ENCODE peak calls at places on chromosomes 6 and 20, in seven cellular contexts. L is right lobe of liver, Y is body of pancreas, J is NB4, F is endothelial cell of umbilical vein, P is spleen, U is HCT116. T is an unnamed sample.

GRCh38 chr6:137093183-137094069 is 48.7 kb upstream of the IL20RA start:
- DNase-seq in L (no peak), Y (no peak), J (peak), F (no peak), P (no peak), U (no peak), T (no peak)

GRCh38 chr20:48025661-48026060 is 240.4 kb upstream of the SULF2 start:
- DNase-seq in L (no peak), Y (no peak), J (no peak), F (no peak), P (no peak), U (no peak), T (no peak)

GRCh38 chr6:43334466-43335095 is 26.0 kb upstream of the CRIP3 start:
- DNase-seq in L (no peak), Y (no peak), J (peak), F (peak), P (no peak), U (peak), T (no peak)

GRCh38 chr20:32792316-32792715 is 27.4 kb upstream of the MAPRE1 start:
- DNase-seq in L (no peak), Y (no peak), J (peak), F (no peak), P (no peak), U (no peak), T (no peak)

GRCh38 chr6:165804331-165805066 is 141.5 kb upstream of the PDE10A start:
- DNase-seq in L (no peak), Y (no peak), J (no peak), F (peak), P (no peak), U (no peak), T (peak)

GRCh38 chr6:712805-713204 is 19.9 kb upstream of the EXOC2 start:
- DNase-seq in L (no peak), Y (peak), J (no peak), F (no peak), P (no peak), U (no peak), T (no peak)

GRCh38 chr6:28000351-28001045 is 43.5 kb downstream of the OR2B6 start:
- DNase-seq in L (no peak), Y (no peak), J (no peak), F (no peak), P (no peak), U (no peak), T (no peak)

GRCh38 chr6:16985484-16986284 is 116.2 kb upstream of the STMND1 start:
- DNase-seq in L (peak), Y (no peak), J (peak), F (no peak), P (no peak), U (no peak), T (no peak)

GRCh38 chr6:147201885-147202515 is 2.2 kb upstream of the STXBP5 start:
- DNase-seq in L (no peak), Y (no peak), J (peak), F (no peak), P (no peak), U (no peak), T (no peak)

GRCh38 chr6:159966339-159966738 is 2.5 kb upstream of the IGF2R start:
- DNase-seq in L (no peak), Y (no peak), J (peak), F (no peak), P (no peak), U (no peak), T (no peak)

GRCh38 chr20:12067686-12068085 is 150.0 kb downstream of the BTBD3 start:
- DNase-seq in L (no peak), Y (no peak), J (no peak), F (no peak), P (no peak), U (no peak), T (no peak)

GRCh38 chr6:43275782-43276179 is 22.3 kb upstream of the SLC22A7 start:
- DNase-seq in L (no peak), Y (no peak), J (no peak), F (no peak), P (no peak), U (no peak), T (no peak)

GRCh38 chr6:21850682-21851081 is 257.1 kb downstream of the SOX4 start:
- DNase-seq in L (no peak), Y (no peak), J (no peak), F (no peak), P (no peak), U (no peak), T (no peak)

GRCh38 chr6:7541175-7542064 is at the start of gene DSP:
- DNase-seq in L (peak), Y (peak), J (peak), F (peak), P (peak), U (peak), T (peak)
- TF ChIP-seq POLR2A in L (peak), Y (peak), J (no peak), F (no peak), P (no peak), U (peak), T (no peak)

DNA sequence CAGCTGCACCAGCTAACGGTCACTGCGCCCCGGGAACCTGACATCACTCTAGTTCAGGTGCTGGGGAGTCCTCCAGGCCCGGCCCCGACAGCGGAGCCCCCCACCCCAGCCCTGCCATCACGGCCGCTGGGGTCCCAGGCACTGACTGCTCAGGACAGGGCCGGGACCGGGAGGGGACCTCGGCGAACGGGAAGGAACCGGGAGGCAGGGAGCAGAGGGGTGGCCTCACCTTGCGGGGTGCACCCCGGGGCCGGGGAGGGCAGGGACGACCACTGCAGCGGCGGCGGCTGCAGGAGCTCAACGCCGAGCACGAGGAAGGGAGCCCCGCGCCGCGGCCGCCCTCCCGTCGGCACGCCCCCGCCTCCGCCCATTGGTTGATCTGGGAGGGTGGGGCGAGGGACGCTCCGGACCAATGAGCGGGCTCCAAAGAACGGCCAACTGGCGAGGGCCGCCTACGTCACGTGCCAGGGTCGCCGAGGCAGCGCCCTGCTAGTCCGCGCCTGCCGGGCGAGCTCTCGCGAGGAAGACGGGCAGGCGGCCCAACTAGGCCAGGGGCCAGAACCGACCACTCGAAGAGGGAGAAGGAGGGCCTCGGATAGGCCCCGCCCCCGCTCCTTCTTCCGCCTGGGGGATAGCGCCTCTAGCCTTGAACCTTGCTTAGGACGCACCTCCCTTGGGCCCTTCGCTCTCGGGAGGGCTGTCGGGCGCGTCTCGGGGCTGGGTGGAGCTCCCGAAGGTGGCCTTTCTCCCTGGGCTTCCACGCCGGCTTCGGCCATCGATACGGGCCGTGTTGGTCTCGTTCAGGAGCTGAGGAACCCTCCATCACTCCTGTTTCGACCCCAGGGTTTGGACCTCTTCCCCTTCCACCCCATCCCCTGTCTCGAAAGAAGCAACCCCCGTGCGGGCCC is at the start of gene ADISSP:
- DNase-seq in L (peak), Y (peak), J (no peak), F (peak), P (peak), U (peak), T (peak)
- TF ChIP-seq CTCF in L (no peak), Y (no peak), J (peak), F (no peak), P (peak), U (no peak), T (no peak)

GRCh38 chr20:50345712-50346371 is 155.2 kb downstream of the CEBPB start:
- DNase-seq in L (no peak), Y (no peak), J (no peak), F (no peak), P (peak), U (no peak), T (no peak)

GRCh38 chr20:50348118-50348517 is 157.5 kb downstream of the CEBPB start:
- DNase-seq in L (no peak), Y (peak), J (peak), F (no peak), P (peak), U (no peak), T (peak)

GRCh38 chr20:50344232-50345071 is 153.8 kb downstream of the CEBPB start:
- DNase-seq in L (no peak), Y (no peak), J (peak), F (no peak), P (no peak), U (no peak), T (no peak)

GRCh38 chr20:50347568-50347981 is 156.9 kb downstream of the CEBPB start:
- DNase-seq in L (no peak), Y (no peak), J (no peak), F (no peak), P (peak), U (no peak), T (no peak)

DNA sequence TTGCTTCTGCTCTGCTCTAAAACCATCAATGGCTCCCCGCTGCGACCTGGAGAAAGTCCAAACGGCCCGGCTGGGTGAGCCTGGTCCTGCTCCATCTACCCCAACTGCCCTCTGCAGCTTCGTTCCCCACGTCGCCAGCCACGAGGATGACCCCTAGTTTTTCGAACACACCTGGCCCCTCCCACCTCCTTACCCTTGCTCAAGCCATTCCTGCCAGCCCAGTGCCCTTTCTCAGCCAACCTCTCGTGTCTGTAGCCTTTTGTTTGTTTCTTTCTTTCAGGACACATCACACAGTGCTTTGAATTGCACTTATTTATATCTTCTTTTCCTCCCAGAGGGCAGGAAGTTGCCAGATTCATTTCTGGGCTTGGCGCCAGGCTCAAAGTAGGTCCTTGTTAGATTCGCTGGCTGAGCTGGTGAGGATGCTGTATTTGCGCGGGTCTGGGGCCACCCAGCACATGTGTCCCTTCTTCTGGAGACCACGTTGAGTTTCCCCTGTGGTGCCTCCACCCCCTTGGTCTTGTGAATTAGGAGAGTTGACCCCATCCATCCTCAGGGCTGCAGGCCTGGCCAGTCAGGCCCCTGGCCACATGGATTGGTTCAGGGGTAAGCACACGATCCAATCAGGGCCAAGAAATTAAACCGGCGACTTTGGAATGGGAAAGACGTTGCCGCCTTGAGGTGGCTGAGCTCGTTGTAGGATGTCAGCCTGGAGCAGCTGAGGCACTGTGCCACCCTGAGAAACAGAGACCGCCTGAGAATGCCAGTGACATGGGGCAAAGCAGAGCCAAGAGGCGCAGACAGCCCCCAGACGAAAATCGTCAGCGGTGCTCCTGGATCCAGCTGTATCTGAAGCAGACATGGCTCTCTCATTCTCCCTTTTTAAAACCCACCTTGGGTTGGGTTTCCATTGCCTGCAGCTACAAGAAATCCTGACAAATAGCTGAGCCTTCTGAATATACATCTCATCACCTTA is 156.0 kb downstream of the CEBPB start:
- DNase-seq in L (peak), Y (peak), J (no peak), F (peak), P (peak), U (no peak), T (peak)
- H3K4me3 ChIP-seq in L (no peak), Y (no peak), J (no peak), F (no peak), P (peak), U (no peak), T (no peak)

DNA sequence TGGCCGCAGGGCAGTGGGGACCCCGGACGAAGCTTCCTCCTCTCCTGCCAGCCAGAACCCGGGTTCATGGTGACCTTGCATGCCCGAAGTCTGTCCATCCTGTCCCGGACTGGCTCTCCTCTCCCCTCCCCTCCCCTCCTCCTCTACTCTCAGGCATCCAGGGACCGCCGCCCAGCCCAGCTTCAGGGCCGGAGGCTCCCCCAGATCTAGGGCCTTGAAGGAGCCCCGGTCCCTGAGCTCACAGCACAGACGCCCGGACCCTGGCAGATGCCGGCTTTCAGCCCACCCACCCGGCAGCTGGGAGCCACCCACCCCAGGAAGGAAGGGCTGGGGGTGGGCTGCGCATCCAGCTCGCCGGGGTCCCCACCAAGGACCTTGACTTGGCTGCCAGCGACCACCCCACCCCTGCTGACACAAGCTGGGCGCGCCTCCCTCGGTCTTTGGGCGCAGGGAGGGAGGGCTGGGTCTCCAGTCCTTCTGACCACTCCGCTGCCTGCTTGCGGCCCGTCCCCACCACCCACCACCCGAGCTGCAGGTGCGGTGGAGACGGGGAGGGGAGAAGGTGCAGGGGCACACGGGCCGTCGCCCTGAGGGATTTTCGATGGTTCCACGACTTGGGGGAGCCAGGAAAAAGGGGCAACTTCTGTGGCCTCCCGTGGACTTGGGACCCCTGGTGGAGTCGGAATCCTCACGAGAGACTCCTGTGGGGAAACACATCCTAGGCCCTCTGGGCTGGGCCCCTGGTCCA is 5.8 kb upstream of the ABHD16B start:
- DNase-seq in L (no peak), Y (no peak), J (no peak), F (no peak), P (peak), U (no peak), T (no peak)
- TF ChIP-seq POLR2A in L (no peak), Y (no peak), J (no peak), F (no peak), P (no peak), U (no peak), T (no peak)

GRCh38 chr6:51929934-51930574 is 157.4 kb downstream of the PKHD1 start:
- DNase-seq in L (no peak), Y (no peak), J (no peak), F (no peak), P (no peak), U (no peak), T (no peak)
- TF ChIP-seq CTCF in L (no peak), Y (no peak), J (no peak), F (no peak), P (no peak), U (no peak), T (no peak)

DNA sequence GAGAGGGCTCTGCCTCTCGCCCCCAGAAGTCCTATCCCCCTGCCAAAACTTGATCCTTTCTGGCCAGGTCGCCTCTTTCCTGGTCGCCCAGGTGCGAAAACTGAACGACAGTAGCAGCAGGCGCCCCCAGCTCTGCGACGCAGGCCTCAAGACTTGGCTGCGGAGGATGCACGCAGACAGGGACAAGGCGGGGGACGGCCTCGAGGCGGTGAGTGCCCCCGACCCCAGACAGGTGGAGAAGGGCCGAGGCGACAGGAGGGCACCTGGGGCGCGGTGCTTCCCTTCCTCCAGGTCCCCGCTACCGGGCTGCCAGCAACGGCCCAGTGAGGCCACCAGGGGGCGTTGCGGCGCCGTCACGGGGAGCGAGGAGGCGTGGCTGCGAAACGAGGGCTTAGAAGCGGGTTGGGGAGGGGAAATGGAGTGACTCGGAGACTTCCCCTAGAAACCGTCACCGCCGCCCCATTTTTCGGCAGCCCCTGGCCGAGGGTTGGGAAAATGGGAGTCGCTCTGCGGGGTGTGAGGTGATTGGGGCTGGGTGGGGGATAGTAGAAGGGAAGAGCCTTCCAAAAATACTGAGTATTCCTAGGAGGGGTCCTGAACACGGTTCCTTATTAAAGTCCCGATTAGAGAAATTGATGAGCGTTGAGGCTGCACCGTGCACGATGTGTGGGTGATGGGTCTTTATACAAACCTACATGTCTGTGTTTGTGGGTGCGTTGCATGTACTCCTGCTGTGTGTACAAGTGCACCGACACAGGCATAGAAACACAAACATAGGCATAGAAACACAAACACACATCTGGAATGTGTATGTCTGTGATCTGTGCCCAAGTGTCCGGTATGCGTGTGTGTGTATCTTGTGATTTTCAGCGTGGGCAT is 44.6 kb downstream of the ARHGAP40 start:
- DNase-seq in L (peak), Y (peak), J (peak), F (peak), P (peak), U (peak), T (peak)
- H3K4me3 ChIP-seq in L (no peak), Y (no peak), J (no peak), F (no peak), P (peak), U (peak), T (no peak)

GRCh38 chr6:30612213-30612612 is 4.8 kb downstream of the PPP1R10 start:
- DNase-seq in L (no peak), Y (no peak), J (peak), F (no peak), P (no peak), U (no peak), T (no peak)

GRCh38 chr6:30611856-30612194 is 5.2 kb downstream of the PPP1R10 start:
- DNase-seq in L (no peak), Y (no peak), J (no peak), F (no peak), P (no peak), U (no peak), T (no peak)

GRCh38 chr6:30610065-30610464 is 7.0 kb downstream of the PPP1R10 start:
- DNase-seq in L (no peak), Y (no peak), J (no peak), F (no peak), P (no peak), U (no peak), T (no peak)

GRCh38 chr6:30612687-30613248 is 4.3 kb downstream of the PPP1R10 start:
- DNase-seq in L (no peak), Y (no peak), J (no peak), F (no peak), P (no peak), U (no peak), T (no peak)

GRCh38 chr6:30611150-30611855 is 5.7 kb downstream of the PPP1R10 start:
- DNase-seq in L (no peak), Y (no peak), J (no peak), F (no peak), P (no peak), U (no peak), T (no peak)
- TF ChIP-seq POLR2A in L (no peak), Y (no peak), J (no peak), F (no peak), P (no peak), U (no peak), T (no peak)

GRCh38 chr6:134607411-134607810 is 289.5 kb upstream of the SGK1 start:
- DNase-seq in L (no peak), Y (no peak), J (no peak), F (no peak), P (no peak), U (no peak), T (no peak)
- TF ChIP-seq CTCF in L (no peak), Y (no peak), J (no peak), F (no peak), P (no peak), U (no peak), T (no peak)

DNA sequence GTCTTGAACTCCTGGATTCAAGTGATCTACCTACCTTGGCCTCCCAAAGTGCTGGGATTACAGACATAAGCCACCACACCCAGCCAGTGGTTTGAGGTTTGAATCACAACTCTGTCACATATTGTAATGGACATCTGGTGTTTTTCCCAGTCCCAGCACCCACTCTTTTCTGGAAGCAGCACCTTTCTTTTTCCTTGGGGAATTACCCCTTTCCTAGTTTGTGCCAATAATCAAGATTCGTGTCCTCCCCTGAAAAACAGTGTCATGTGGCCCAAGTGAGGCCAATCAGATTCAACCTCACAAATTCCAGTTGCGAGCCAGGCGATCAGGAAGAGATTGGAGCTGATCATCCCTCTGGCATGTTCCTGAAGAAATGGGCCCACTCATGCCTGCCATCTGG is 71.7 kb upstream of the SGK1 start:
- DNase-seq in L (no peak), Y (peak), J (no peak), F (no peak), P (no peak), U (no peak), T (no peak)
- H3K4me3 ChIP-seq in L (no peak), Y (no peak), J (no peak), F (no peak), P (no peak), U (no peak), T (no peak)